ENCODE peak calls at places on chromosome 15, in five cellular contexts. One of them, this sample, is unnamed.

GRCh38 chr15:48925714-48926223 is 38.0 kb downstream of the SHC4 start:
- DNase-seq in gastrocnemius medialis: no peak
- DNase-seq in T-helper 1 cell: no peak
- DNase-seq in progenitor cell of endocrine pancreas: no peak
- DNase-seq in H54: peak; percentile 37
- DNase-seq in this sample: no peak

GRCh38 chr15:27183182-27183581 is 212.2 kb downstream of the GABRG3 start:
- DNase-seq in progenitor cell of endocrine pancreas: no peak
- DNase-seq in gastrocnemius medialis: no peak
- DNase-seq in T-helper 1 cell: no peak
- DNase-seq in H54: no peak
- DNase-seq in this sample: no peak

GRCh38 chr15:23497710-23498111 is 50.7 kb upstream of the GOLGA6L2 start:
- DNase-seq in H54: no peak
- DNase-seq in T-helper 1 cell: no peak
- DNase-seq in gastrocnemius medialis: no peak
- DNase-seq in progenitor cell of endocrine pancreas: no peak
- DNase-seq in this sample: no peak

GRCh38 chr15:79994651-79995050 is 23.7 kb upstream of the BCL2A1 start:
- DNase-seq in T-helper 1 cell: no peak
- DNase-seq in H54: no peak
- DNase-seq in progenitor cell of endocrine pancreas: no peak
- DNase-seq in gastrocnemius medialis: no peak
- DNase-seq in this sample: no peak

GRCh38 chr15:59741274-59741906 is 52.3 kb upstream of the BNIP2 start:
- DNase-seq in progenitor cell of endocrine pancreas: no peak
- DNase-seq in T-helper 1 cell: no peak
- DNase-seq in H54: no peak
- DNase-seq in gastrocnemius medialis: no peak
- DNase-seq in this sample: no peak

GRCh38 chr15:100111103-100112060 is 230.4 kb downstream of the ADAMTS17 start:
- DNase-seq in progenitor cell of endocrine pancreas: no peak
- DNase-seq in H54: peak; percentile 41
- DNase-seq in T-helper 1 cell: no peak
- DNase-seq in gastrocnemius medialis: no peak
- DNase-seq in this sample: no peak

GRCh38 chr15:89395461-89395875 is 60.8 kb upstream of the POLG start:
- DNase-seq in gastrocnemius medialis: no peak
- DNase-seq in H54: no peak
- DNase-seq in progenitor cell of endocrine pancreas: no peak
- DNase-seq in T-helper 1 cell: no peak
- DNase-seq in this sample: no peak

GRCh38 chr15:35209838-35210237 is 124.7 kb upstream of the NANOGP8 start:
- DNase-seq in gastrocnemius medialis: no peak
- DNase-seq in H54: no peak
- DNase-seq in progenitor cell of endocrine pancreas: no peak
- DNase-seq in T-helper 1 cell: no peak
- DNase-seq in this sample: no peak

GRCh38 chr15:99472416-99473145 is 93.2 kb upstream of the MEF2A start:
- DNase-seq in H54: no peak
- DNase-seq in T-helper 1 cell: no peak
- DNase-seq in progenitor cell of endocrine pancreas: no peak
- DNase-seq in gastrocnemius medialis: no peak
- DNase-seq in this sample: no peak

GRCh38 chr15:52466134-52466701 is 62.5 kb downstream of the MYO5A start:
- DNase-seq in progenitor cell of endocrine pancreas: no peak
- DNase-seq in T-helper 1 cell: no peak
- DNase-seq in H54: no peak
- DNase-seq in gastrocnemius medialis: no peak
- DNase-seq in this sample: no peak